ENCODE peak calls at places on chromosomes 3 and 15, in six cellular contexts. I is esophagus muscularis mucosa, W is stomach, A is SK-N-MC, O is suprapubic skin, L is HCT116. K is an unnamed sample. For H3K9me3, the result is how much of the 10 kb centered on the place peaks cover.

GRCh38 chr3:158912188-158912587 is 110.3 kb downstream of the MFSD1 start:
- DNase-seq in I (peak), W (no peak), A (no peak), O (no peak), L (no peak), K (no peak)

GRCh38 chr3:164351126-164351525 is 727.2 kb downstream of the SI start:
- DNase-seq in I (no peak), W (no peak), A (no peak), O (no peak), L (no peak), K (no peak)

GRCh38 chr3:71760140-71760539 is 6.5 kb downstream of the GPR27 start:
- DNase-seq in I (no peak), W (no peak), A (no peak), O (no peak), L (no peak), K (no peak)

GRCh38 chr3:157669403-157669802 is 166.2 kb upstream of the VEPH1 start:
- DNase-seq in I (no peak), W (no peak), A (no peak), O (no peak), L (no peak), K (no peak)

GRCh38 chr15:51334011-51334426 is 4.4 kb downstream of the CYP19A1 start:
- DNase-seq in I (no peak), W (no peak), A (no peak), O (no peak), L (no peak), K (no peak)

GRCh38 chr3:193906849-193907410 is 229.0 kb upstream of the HES1 start:
- DNase-seq in I (no peak), W (no peak), A (no peak), O (no peak), L (no peak), K (no peak)

GRCh38 chr3:32842987-32843386 is 25.2 kb downstream of the TRIM71 start:
- DNase-seq in I (no peak), W (no peak), A (no peak), O (no peak), L (no peak), K (no peak)

GRCh38 chr3:124007186-124007585 is 15.3 kb upstream of the ROPN1 start:
- DNase-seq in I (no peak), W (no peak), A (peak), O (no peak), L (no peak), K (no peak)

GRCh38 chr3:100022506-100022905 is 91.8 kb downstream of the FILIP1L start:
- DNase-seq in I (no peak), W (no peak), A (no peak), O (no peak), L (no peak), K (no peak)

GRCh38 chr15:85485956-85486567 is 105.7 kb downstream of the AKAP13 start:
- DNase-seq in I (no peak), W (peak), A (no peak), O (no peak), L (peak), K (peak)

GRCh38 chr3:113272369-113272748 is 61.0 kb downstream of the BOC start:
- DNase-seq in I (no peak), W (no peak), A (no peak), O (no peak), L (no peak), K (no peak)

GRCh38 chr15:27495963-27496459 is 525.0 kb downstream of the GABRG3 start:
- DNase-seq in I (peak), W (no peak), A (no peak), O (no peak), L (no peak), K (no peak)

GRCh38 chr3:150270883-150271577 is 137.1 kb upstream of the TSC22D2 start:
- DNase-seq in I (no peak), W (no peak), A (no peak), O (no peak), L (no peak), K (no peak)

GRCh38 chr15:95298729-95299128 is 1031.8 kb upstream of the NR2F2 start:
- DNase-seq in I (no peak), W (no peak), A (no peak), O (no peak), L (no peak), K (no peak)

GRCh38 chr3:186614597-186615483 is 2.0 kb downstream of the AHSG start:
- DNase-seq in I (no peak), W (peak), A (peak), O (peak), L (peak), K (peak)

GRCh38 chr15:83106994-83107840 is at the start of gene TM6SF1:
- DNase-seq in I (no peak), W (no peak), A (no peak), O (no peak), L (no peak), K (no peak)

GRCh38 chr3:107604057-107604802 is 81.5 kb downstream of the BBX start:
- DNase-seq in I (no peak), W (no peak), A (no peak), O (no peak), L (no peak), K (no peak)

GRCh38 chr3:41222508-41222907 is 23.2 kb downstream of the CTNNB1 start:
- DNase-seq in I (no peak), W (no peak), A (no peak), O (no peak), L (no peak), K (no peak)

GRCh38 chr3:41223691-41224090 is 24.4 kb downstream of the CTNNB1 start:
- DNase-seq in I (no peak), W (no peak), A (no peak), O (no peak), L (no peak), K (no peak)

GRCh38 chr3:41222012-41222411 is 22.7 kb downstream of the CTNNB1 start:
- DNase-seq in I (no peak), W (no peak), A (no peak), O (no peak), L (no peak), K (no peak)

GRCh38 chr3:41223078-41223477 is 23.8 kb downstream of the CTNNB1 start:
- DNase-seq in I (no peak), W (no peak), A (no peak), O (no peak), L (no peak), K (no peak)

GRCh38 chr3:41224120-41224806 is 25.0 kb downstream of the CTNNB1 start:
- DNase-seq in I (no peak), W (no peak), A (no peak), O (no peak), L (no peak), K (no peak)
- TF ChIP-seq POLR2AphosphoS5 in I (peak), W (peak), A (no peak), O (no peak), L (no peak), K (no peak)

GRCh38 chr15:89553632-89554031 is 21.6 kb upstream of the TICRR start:
- DNase-seq in I (no peak), W (no peak), A (no peak), O (no peak), L (no peak), K (no peak)
- H3K9me3 ChIP-seq in I (under half), W (under half), A (under half), O (under half), L (under half), K (under half)

DNA sequence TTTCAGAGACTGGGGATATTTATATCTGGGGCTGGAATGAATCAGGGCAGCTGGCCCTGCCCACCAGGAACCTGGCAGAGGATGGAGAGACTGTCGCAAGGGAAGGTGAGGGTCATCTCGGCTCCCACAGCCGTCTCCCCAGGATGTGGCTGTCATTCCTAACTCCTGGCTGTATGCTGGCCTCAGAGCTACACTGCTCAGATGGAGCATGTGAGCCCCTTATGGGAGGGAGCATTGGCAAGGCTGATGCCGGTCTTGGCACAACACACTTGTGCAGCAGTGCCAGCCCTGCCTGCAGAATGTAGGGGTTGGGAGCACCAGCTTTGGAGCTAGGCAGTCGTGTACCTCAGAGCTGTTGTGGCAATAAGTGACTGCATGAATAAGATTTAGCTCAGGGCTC is 5.2 kb downstream of the RCCD1 start:
- DNase-seq in I (no peak), W (no peak), A (no peak), O (peak), L (no peak), K (no peak)
- TF ChIP-seq POLR2AphosphoS5 in I (peak), W (no peak), A (no peak), O (no peak), L (no peak), K (no peak)

GRCh38 chr3:10327592-10327991 is 6.7 kb upstream of the SEC13 start:
- DNase-seq in I (no peak), W (no peak), A (no peak), O (no peak), L (no peak), K (no peak)
- H3K9me3 ChIP-seq in I (under half), W (under half), A (under half), O (under half), L (under half), K (under half)

DNA sequence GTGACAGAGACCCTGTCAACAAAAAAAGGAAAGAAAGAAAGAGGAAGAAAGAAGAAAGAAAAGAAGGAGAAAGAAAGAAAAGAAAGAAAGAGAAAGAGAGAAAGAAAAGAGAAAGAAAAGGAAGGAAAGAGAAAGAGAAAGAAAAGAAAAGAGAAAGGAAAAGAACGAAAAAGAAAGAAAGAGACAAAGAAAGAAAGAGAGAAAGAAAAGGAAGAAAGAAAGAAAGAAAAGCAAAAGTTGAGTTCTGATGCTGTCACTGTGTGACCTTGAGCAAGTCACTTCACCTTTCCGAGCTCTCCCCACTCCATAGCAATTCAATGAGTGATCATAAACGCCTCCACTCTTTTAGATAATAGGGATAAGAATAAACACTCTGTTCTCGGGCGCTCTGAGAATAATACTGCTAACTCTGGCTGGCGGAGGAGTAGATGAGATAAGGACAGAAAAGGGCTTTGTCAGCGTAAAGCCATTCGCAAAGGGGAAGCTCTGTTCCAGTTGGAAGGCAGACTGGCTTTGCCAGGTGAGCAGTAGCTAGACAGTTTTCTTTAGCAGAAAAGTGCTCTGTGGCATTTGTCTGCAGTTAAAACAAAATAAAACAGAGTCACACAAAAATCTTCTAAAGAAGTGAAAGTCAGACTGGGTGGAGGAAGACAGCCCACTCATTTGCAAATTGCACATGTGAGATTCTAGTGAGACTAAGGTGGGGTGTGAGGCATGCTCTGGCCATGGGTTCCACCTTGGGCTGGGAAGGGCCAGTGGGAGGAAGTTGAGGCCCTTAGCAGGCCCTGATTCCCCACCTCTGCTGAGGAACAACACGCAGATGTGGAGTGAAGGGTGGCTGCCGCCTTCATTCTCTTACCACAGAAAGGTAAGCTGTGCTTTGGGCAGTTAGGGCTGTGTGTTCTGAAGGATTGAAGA is 9.6 kb upstream of the FLNB start:
- DNase-seq in I (no peak), W (peak), A (no peak), O (no peak), L (no peak), K (no peak)
- TF ChIP-seq POLR2AphosphoS5 in I (no peak), W (peak), A (no peak), O (no peak), L (no peak), K (no peak)

GRCh38 chr3:177860236-177860635 is 663.0 kb upstream of the TBL1XR1 start:
- DNase-seq in I (no peak), W (no peak), A (no peak), O (no peak), L (no peak), K (no peak)
- H3K9me3 ChIP-seq in I (under half), W (under half), A (under half), O (under half), L (under half), K (under half)

GRCh38 chr3:16464499-16465150 is 48.9 kb downstream of the RFTN1 start:
- DNase-seq in I (no peak), W (no peak), A (no peak), O (no peak), L (no peak), K (no peak)

GRCh38 chr3:16470590-16470989 is 42.9 kb downstream of the RFTN1 start:
- DNase-seq in I (no peak), W (no peak), A (no peak), O (no peak), L (no peak), K (no peak)

GRCh38 chr3:16466822-16467221 is 46.7 kb downstream of the RFTN1 start:
- DNase-seq in I (no peak), W (no peak), A (no peak), O (no peak), L (no peak), K (no peak)

GRCh38 chr3:16468114-16469098 is 45.1 kb downstream of the RFTN1 start:
- DNase-seq in I (no peak), W (no peak), A (no peak), O (no peak), L (no peak), K (no peak)

DNA sequence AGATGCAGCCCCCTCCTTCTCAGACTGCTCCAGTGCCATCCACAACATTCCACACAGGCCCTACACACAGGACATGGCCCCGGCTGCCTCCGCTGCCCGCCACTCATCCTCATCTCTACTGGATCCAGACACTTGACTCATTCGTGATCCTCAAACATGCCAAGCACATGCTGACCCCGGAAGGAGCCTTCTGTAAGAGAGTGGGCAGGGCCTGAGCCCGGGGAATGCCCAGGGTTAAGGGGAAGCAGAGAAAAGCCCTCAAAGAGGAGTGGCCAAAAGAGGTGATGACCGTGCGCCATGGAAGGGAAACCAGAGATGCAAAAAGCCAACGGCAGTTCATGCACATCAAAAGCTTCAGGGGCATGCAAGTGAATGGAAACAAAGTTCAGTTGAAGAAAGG is 46.1 kb downstream of the RFTN1 start:
- DNase-seq in I (no peak), W (no peak), A (no peak), O (no peak), L (no peak), K (no peak)
- TF ChIP-seq POLR2AphosphoS5 in I (no peak), W (no peak), A (no peak), O (no peak), L (no peak), K (no peak)

GRCh38 chr3:109887293-109887692 is 549.9 kb upstream of the DPPA4 start:
- DNase-seq in I (no peak), W (no peak), A (no peak), O (no peak), L (no peak), K (no peak)
- H3K9me3 ChIP-seq in I (under half), W (under half), A (under half), O (under half), L (under half), K (under half)

GRCh38 chr15:49082960-49083359 is 36.7 kb upstream of the SECISBP2L start:
- DNase-seq in I (no peak), W (no peak), A (no peak), O (no peak), L (no peak), K (no peak)
- TF ChIP-seq POLR2AphosphoS5 in I (no peak), W (no peak), A (no peak), O (no peak), L (no peak), K (no peak)

DNA sequence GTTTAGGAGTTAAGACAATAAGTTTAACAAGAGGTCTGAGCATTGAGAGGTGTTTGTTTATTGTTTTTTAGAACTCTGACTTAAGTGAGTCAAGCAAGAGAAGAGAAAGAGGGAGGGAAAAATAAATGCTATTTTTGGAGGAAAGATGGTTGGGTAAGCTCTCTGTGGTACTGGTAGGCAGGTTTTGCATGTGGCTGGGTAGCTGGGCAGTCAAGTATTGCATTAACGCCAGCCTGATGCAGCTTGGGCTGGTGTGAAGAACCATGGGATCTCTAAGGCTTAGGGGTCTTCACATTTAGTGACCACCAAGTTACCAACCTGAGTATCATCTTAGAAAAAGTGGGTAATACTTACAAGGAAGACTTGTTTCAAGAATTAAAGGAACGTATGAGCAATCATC is 534.5 kb upstream of the SEMA6D start:
- DNase-seq in I (no peak), W (no peak), A (no peak), O (no peak), L (no peak), K (no peak)
- H3K9me3 ChIP-seq in I (under half), W (under half), A (under half), O (under half), L (under half), K (under half)